ENCODE peak calls at places on chromosomes 12 and 14, in seven cellular contexts. H, T, R, D, U, N and M are unnamed samples.

GRCh38 chr12:4089147-4089606 is 184.4 kb upstream of the CCND2 start:
- DNase-seq in H (no peak), T (no peak), N (no peak), R (no peak), U (no peak), D (no peak), M (peak; percentile 51)

GRCh38 chr14:69268763-69269162 is 8.8 kb downstream of the GALNT16 start:
- DNase-seq in T (no peak), N (no peak), R (no peak), D (no peak), U (peak; percentile 38), H (no peak), M (peak; percentile 39)

GRCh38 chr12:62717636-62718035 is 217.3 kb downstream of the PPM1H start:
- DNase-seq in N (no peak), H (no peak), D (no peak), R (peak; percentile 27), U (no peak), T (no peak), M (no peak)

GRCh38 chr12:64232201-64232600 is 10.1 kb upstream of the KICS2 start:
- DNase-seq in T (no peak), H (no peak), R (no peak), N (no peak), D (no peak), U (no peak), M (no peak)

GRCh38 chr12:45302621-45303020 is 86.7 kb downstream of the ANO6 start:
- DNase-seq in D (no peak), N (no peak), T (no peak), H (no peak), U (no peak), R (no peak), M (no peak)

GRCh38 chr12:111759991-111760390 is 6.7 kb upstream of the ALDH2 start:
- DNase-seq in N (no peak), U (no peak), T (no peak), H (no peak), D (no peak), R (no peak), M (no peak)

GRCh38 chr12:124152733-124153132 is 142.2 kb upstream of the RFLNA start:
- DNase-seq in D (no peak), T (no peak), R (no peak), N (no peak), U (peak; percentile 66), H (no peak), M (no peak)

GRCh38 chr14:105859717-105860614 is 333.6 kb downstream of the TMEM121 start:
- DNase-seq in D (peak; percentile 14), N (no peak), H (peak; percentile 14), U (no peak), T (peak; percentile 85), R (no peak), M (no peak)

GRCh38 chr14:54275997-54276396 is 120.8 kb upstream of the CDKN3 start:
- DNase-seq in H (no peak), T (no peak), D (no peak), R (no peak), U (no peak), N (no peak), M (no peak)